ENCODE peak calls at places on chromosomes 12 and 14, in four cellular contexts. Y is HCT116, P is breast epithelium, S is heart right ventricle. V is an unnamed sample.

GRCh38 chr12:17592472-17592871 is 497.5 kb downstream of the RERGL start:
- DNase-seq in P (no peak), Y (no peak), S (no peak), V (no peak)

GRCh38 chr12:114686421-114687268 is 2.7 kb upstream of the TBX3 start:
- DNase-seq in Y (no peak), P (no peak), S (no peak), V (no peak)

GRCh38 chr12:122449317-122449716 is 26.8 kb upstream of the CLIP1 start:
- DNase-seq in P (no peak), Y (peak; percentile 62), S (no peak), V (no peak)

GRCh38 chr14:83870556-83870955 is 1659.4 kb upstream of the FLRT2 start:
- DNase-seq in P (no peak), S (no peak), Y (no peak), V (no peak)

GRCh38 chr14:36835145-36835544 is 173.5 kb downstream of the PAX9 start:
- DNase-seq in P (no peak), S (no peak), Y (no peak), V (no peak)

GRCh38 chr14:73153272-73153671 is 17.0 kb downstream of the PSEN1 start:
- DNase-seq in P (no peak), S (no peak), Y (no peak), V (no peak)

GRCh38 chr14:92352158-92352985 is 29.4 kb downstream of the SLC24A4 start:
- DNase-seq in S (no peak), P (no peak), Y (peak; percentile 40), V (no peak)

GRCh38 chr12:52949413-52950331 is 754 bp downstream of the KRT18 start:
- DNase-seq in Y (peak; percentile 84), S (peak; percentile 27), P (peak; percentile 83), V (no peak)

DNA sequence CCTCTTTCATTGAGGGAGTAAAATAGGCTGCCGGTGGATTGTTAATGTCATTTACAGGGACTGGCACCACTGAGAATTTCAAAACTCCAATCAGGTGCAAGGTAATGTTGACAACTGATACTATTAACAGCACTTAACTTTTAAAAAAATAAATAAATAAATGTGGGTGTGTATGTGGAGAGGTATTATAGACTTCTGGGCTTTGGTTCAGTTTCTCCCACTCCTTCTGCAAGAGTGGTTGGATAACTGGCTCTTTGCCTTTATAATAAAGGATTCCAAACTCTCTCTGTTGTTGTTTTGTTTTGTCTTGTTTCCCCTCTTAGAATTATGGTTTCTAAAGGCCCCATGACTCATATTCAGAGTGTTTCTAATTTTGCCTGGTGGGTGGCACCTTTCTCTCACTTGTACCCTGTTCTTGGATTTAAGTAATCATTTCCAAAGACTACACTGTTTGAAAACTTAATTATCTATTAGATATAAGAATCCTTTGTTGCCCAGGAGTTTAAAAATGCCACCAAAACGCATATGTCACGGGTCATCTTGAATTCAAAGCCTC is 151.6 kb upstream of the ARID2 start:
- DNase-seq in Y (no peak), P (no peak), S (no peak), V (no peak)
- H3K27ac ChIP-seq in Y (no peak overlapping the region), P (no peak overlapping the region), S (no peak overlapping the region), V (no peak overlapping the region)

GRCh38 chr14:76551116-76551515 is 175.2 kb downstream of the ESRRB start:
- DNase-seq in Y (no peak), P (no peak), S (no peak), V (no peak)
- H3K27ac ChIP-seq in Y (no peak overlapping the region), P (no peak overlapping the region), S (no peak overlapping the region), V (no peak overlapping the region)

DNA sequence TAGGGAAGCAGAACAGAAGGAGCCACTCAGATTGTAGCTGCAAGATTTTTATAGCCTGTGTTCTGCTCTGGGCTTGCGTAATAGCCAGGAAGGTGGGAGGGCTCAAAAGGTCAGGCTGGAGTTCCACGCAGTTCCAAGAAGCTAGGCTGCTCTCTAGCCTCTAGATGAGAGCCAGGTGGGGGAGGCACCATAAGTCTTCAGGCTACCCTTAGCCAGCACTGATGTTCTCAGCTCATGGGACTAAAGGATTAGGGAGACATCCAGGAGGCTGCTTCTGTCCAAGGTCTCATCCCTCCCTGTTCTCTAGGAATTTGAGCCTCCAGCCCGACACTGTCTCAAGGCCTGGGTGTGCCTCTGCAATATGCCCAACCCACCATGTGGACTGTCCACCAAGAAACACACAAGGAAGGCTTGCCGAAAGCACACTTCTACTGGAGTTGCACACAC is 1.7 kb downstream of the LMBR1L start:
- DNase-seq in S (peak; percentile 73), Y (no peak), P (no peak), V (no peak)
- H3K27ac ChIP-seq in S (peak overlapping the region; percentile 95), Y (no peak overlapping the region), P (peak overlapping the region; percentile 96), V (peak overlapping the region; percentile 94)

DNA sequence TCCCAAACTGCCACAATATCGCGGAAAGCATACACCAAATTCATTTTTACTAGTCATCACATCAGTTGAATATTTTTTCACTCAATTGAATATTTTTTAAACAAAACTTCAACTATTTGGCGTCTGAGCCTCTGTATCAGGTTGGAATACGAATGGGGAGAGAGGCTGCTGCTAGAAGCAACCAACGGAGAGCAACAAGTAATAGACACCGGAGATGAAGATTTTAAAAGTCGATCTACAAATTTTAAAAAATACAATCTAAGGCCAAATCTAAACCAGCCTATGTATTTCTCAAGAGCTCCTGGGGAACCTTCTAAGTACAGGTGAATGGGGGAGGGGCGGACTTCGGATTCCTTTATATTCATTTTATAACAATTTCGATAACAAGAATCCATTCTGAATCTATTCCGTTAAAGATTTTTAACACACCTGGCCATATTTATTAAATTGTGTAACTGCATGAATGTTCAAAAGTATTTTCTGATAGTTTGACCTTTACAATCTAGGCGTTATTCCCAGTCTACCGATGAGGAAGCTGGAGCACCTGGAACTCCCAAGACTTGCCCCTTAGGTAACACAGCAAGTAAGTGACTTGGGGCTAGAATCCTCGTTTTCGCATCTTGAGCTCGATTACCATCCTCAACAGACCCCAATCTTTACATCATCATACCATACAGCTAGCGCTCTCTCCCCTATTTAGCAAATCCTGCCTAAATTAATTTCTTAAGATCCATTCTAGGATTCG is 1.2 kb downstream of the GNPNAT1 start:
- DNase-seq in Y (no peak), S (no peak), P (no peak), V (no peak)
- H3K27ac ChIP-seq in Y (peak overlapping the region; percentile 66), S (no peak overlapping the region), P (no peak overlapping the region), V (no peak overlapping the region)

GRCh38 chr12:113232787-113233585 is 11.7 kb downstream of the TPCN1 start:
- DNase-seq in Y (no peak), P (no peak), S (peak; percentile 57), V (peak; percentile 42)

GRCh38 chr12:113228394-113229028 is 7.2 kb downstream of the TPCN1 start:
- DNase-seq in P (no peak), Y (no peak), S (no peak), V (no peak)

GRCh38 chr12:113231275-113232231 is 10.3 kb downstream of the TPCN1 start:
- DNase-seq in Y (peak; percentile 54), P (no peak), S (no peak), V (no peak)

GRCh38 chr12:113232232-113232615 is 11.0 kb downstream of the TPCN1 start:
- DNase-seq in S (no peak), P (no peak), Y (no peak), V (no peak)

DNA sequence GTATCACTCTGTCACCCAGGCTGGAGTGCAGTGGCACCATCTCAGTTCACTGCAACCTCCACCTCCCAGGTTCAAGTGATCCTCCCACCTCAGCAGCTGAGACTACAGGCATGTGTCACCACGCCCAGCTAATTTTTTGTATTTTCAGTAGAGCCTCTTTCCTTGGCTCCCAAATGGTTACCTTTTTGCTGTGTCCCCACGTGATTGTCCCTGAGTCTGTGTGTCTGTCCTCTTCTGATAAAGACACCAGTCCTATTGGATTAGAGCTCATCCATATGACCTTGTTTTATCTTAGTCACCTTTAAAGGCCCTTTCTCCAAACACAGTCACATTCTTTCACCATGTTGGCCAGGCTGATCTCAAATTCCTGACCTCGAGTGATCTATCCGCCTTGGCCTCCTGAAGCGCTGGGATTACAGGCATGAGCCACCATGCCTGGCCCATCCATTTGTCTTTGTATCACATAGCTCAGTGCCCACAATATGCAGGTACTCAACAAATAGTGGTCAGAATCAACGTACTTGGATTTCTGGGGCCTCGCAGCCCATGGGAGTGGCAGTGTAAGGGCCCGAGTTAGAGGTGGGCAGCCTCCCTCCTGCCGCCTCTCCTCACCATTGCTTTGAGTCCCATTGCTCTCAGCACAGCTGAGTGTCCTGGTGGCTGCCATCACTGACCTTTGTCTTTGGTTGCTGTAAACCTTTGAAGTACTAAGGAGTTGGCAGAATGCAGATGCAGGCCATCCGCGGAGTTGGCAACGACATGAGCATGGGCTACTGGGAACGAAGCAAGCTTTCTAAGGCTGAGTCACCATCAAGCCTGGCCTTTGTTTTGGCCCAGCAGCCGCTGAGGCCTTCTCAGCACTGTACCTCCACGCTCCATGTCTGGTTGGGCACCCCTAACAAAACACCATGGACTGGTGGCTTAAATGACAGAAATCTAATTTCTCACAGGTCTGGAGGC is 9.3 kb downstream of the TPCN1 start:
- DNase-seq in S (no peak), Y (no peak), P (no peak), V (no peak)
- H3K27ac ChIP-seq in S (peak overlapping the region; percentile 49), Y (peak overlapping the region; percentile 50), P (no peak overlapping the region), V (no peak overlapping the region)

GRCh38 chr14:24258119-24258518 is 4.9 kb downstream of the TGM1 start:
- DNase-seq in P (no peak), S (no peak), Y (no peak), V (no peak)
- H3K27ac ChIP-seq in P (no peak overlapping the region), S (no peak overlapping the region), Y (no peak overlapping the region), V (no peak overlapping the region)

GRCh38 chr14:68361231-68361630 is 431.6 kb downstream of the ZFP36L1 start:
- DNase-seq in P (no peak), S (no peak), Y (no peak), V (no peak)
- H3K27ac ChIP-seq in P (peak overlapping the region; percentile 0), S (no peak overlapping the region), Y (peak overlapping the region; percentile 50), V (peak overlapping the region; percentile 66)

DNA sequence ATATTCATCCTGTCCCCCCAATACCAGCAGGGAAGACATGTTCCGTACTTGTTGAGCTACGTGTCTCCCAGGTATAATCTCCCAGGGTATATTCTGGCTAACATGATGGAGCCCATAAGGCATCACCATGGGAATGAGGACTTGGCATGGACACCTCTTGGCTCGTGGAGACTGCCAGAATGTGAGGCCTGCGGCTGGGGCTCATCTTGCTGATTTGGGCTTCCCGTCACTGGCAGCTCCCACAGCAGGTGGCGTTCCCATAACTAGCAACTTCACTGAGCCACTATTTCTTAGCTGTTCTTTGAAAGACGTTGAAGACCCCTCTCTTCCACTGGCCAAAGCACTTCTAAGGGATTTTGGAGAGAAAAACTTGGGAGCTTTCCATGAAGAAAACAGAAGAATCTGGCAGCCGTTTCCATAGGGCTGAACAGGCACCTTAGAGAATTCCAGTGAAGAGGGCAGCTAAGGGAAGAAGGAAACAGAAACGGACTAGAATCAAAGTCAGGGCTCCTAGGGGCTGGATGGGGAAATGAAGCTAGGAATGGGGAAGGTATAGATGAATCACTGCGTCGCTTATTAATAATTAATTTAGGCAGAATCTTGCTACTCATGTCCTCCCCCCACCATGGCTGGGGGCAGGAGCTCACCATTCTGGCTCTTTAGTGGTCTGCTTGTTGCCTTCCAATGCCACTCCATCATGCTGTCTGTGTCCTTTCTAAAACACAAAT is 39.7 kb upstream of the FOS start:
- DNase-seq in S (no peak), Y (no peak), P (no peak), V (no peak)
- H3K27ac ChIP-seq in S (peak overlapping the region; percentile 88), Y (no peak overlapping the region), P (peak overlapping the region; percentile 26), V (peak overlapping the region; percentile 10)

DNA sequence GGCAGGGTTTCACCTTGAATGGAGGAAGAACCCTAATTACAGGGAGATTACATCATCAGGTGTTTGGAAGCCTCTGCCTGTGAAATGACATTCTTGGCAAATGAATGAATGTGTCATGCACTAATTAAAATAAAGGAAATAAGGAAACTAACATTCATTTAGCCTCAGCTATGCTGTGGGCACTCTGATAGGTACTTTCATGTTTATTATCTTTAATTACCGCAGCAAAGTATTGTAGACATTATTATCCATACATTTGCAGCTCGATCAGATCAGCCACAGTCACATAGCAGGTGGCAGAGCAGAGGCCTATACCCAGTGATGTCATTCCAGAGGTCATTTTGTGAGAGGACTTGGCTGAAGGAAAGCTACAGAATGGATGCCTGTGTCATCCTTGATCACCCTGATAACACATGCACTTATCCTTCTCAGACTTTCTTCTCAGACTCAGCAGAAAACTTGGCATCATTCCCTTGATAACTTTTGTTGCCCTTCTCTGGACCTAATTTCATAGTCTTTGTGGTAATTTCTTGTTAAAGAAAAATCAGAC is 18.5 kb downstream of the ZNF664 start:
- DNase-seq in S (no peak), P (no peak), Y (no peak), V (no peak)
- H3K27ac ChIP-seq in S (no peak overlapping the region), P (peak overlapping the region; percentile 79), Y (no peak overlapping the region), V (no peak overlapping the region)

V was measured in substantia nigra.